ENCODE peak calls at places on chromosomes 4 and X, in nine cellular contexts. One of them, this sample, is unnamed.

GRCh38 chrX:97039363-97040029 is 155.8 kb downstream of the RPA4 start:
- DNase-seq in substantia nigra: no peak
- DNase-seq in naive thymus-derived CD4-positive, alpha-beta T cell: no peak
- DNase-seq in PC-9: no peak
- DNase-seq in ovary: peak
- DNase-seq in Peyer's patch: no peak
- DNase-seq in GM23248: peak
- DNase-seq in H9: no peak
- DNase-seq in aorta: peak
- DNase-seq in this sample: no peak

GRCh38 chr4:101707596-101707995 is 82.9 kb upstream of the BANK1 start:
- DNase-seq in substantia nigra: no peak
- DNase-seq in naive thymus-derived CD4-positive, alpha-beta T cell: no peak
- DNase-seq in PC-9: no peak
- DNase-seq in ovary: no peak
- DNase-seq in Peyer's patch: no peak
- DNase-seq in GM23248: no peak
- DNase-seq in H9: no peak
- DNase-seq in aorta: no peak
- DNase-seq in this sample: no peak

GRCh38 chrX:79559290-79559689 is 192.2 kb upstream of the ITM2A start:
- DNase-seq in substantia nigra: no peak
- DNase-seq in naive thymus-derived CD4-positive, alpha-beta T cell: no peak
- DNase-seq in PC-9: no peak
- DNase-seq in ovary: no peak
- DNase-seq in Peyer's patch: no peak
- DNase-seq in GM23248: no peak
- DNase-seq in H9: no peak
- DNase-seq in aorta: no peak
- DNase-seq in this sample: no peak

GRCh38 chr4:25100156-25100555 is 60.1 kb downstream of the SEPSECS start:
- DNase-seq in substantia nigra: no peak
- DNase-seq in naive thymus-derived CD4-positive, alpha-beta T cell: no peak
- DNase-seq in PC-9: no peak
- DNase-seq in ovary: no peak
- DNase-seq in Peyer's patch: no peak
- DNase-seq in GM23248: no peak
- DNase-seq in H9: no peak
- DNase-seq in aorta: no peak
- DNase-seq in this sample: no peak

GRCh38 chrX:9429767-9430166 is 35.1 kb upstream of the TBL1X start:
- DNase-seq in substantia nigra: no peak
- DNase-seq in naive thymus-derived CD4-positive, alpha-beta T cell: no peak
- DNase-seq in PC-9: no peak
- DNase-seq in ovary: no peak
- DNase-seq in Peyer's patch: no peak
- DNase-seq in GM23248: no peak
- DNase-seq in H9: no peak
- DNase-seq in aorta: no peak
- DNase-seq in this sample: no peak

GRCh38 chr4:77493829-77494551 is 111.6 kb upstream of the CXCL13 start:
- DNase-seq in substantia nigra: no peak
- DNase-seq in naive thymus-derived CD4-positive, alpha-beta T cell: no peak
- DNase-seq in PC-9: no peak
- DNase-seq in ovary: no peak
- DNase-seq in Peyer's patch: no peak
- DNase-seq in GM23248: peak
- DNase-seq in H9: no peak
- DNase-seq in aorta: no peak
- DNase-seq in this sample: no peak

GRCh38 chrX:21926527-21927278 is 13.8 kb upstream of the SMS start:
- DNase-seq in substantia nigra: no peak
- DNase-seq in naive thymus-derived CD4-positive, alpha-beta T cell: no peak
- DNase-seq in PC-9: peak
- DNase-seq in ovary: no peak
- DNase-seq in Peyer's patch: no peak
- DNase-seq in GM23248: peak
- DNase-seq in H9: no peak
- DNase-seq in aorta: no peak
- DNase-seq in this sample: peak

GRCh38 chr4:82358773-82359324 is 14.9 kb downstream of the HNRNPD start:
- DNase-seq in substantia nigra: no peak
- DNase-seq in naive thymus-derived CD4-positive, alpha-beta T cell: no peak
- DNase-seq in PC-9: no peak
- DNase-seq in ovary: no peak
- DNase-seq in Peyer's patch: no peak
- DNase-seq in GM23248: no peak
- DNase-seq in H9: no peak
- DNase-seq in aorta: no peak
- DNase-seq in this sample: no peak

GRCh38 chrX:2445662-2446623 is 54.8 kb downstream of the DHRSX start:
- DNase-seq in substantia nigra: no peak
- DNase-seq in naive thymus-derived CD4-positive, alpha-beta T cell: no peak
- DNase-seq in PC-9: no peak
- DNase-seq in ovary: no peak
- DNase-seq in Peyer's patch: no peak
- DNase-seq in GM23248: no peak
- DNase-seq in H9: no peak
- DNase-seq in aorta: no peak
- DNase-seq in this sample: no peak

GRCh38 chr4:26719954-26720552 is 136.2 kb downstream of the TBC1D19 start:
- DNase-seq in substantia nigra: no peak
- DNase-seq in naive thymus-derived CD4-positive, alpha-beta T cell: no peak
- DNase-seq in PC-9: no peak
- DNase-seq in ovary: no peak
- DNase-seq in Peyer's patch: no peak
- DNase-seq in GM23248: peak
- DNase-seq in H9: no peak
- DNase-seq in aorta: no peak
- DNase-seq in this sample: no peak

DNA sequence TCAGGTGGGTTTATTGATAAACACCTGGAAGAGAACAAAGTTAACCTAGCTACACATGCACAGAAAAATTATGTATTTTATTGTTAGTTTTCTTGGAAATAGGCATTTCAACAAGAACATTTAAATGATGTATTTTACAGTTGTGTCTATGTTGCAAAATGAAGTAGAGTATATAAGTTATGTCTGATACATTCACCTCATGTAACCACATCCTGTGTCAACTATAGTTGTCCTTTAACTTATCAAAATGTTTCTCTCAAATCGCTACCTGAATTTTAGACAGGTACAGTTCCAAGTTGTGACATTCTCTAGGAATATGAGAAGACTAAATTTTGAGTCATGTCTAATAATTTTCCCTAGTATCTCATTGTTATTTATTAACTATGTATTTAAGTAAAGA is 27.2 kb upstream of the TNIP3 start:
- DNase-seq in substantia nigra: no peak
- DNase-seq in naive thymus-derived CD4-positive, alpha-beta T cell: no peak
- DNase-seq in PC-9: no peak
- DNase-seq in ovary: no peak
- DNase-seq in Peyer's patch: no peak
- DNase-seq in GM23248: no peak
- DNase-seq in H9: no peak
- DNase-seq in aorta: no peak
- DNase-seq in this sample: no peak
- H3K27ac ChIP-seq in substantia nigra: no peak
- H3K27ac ChIP-seq in naive thymus-derived CD4-positive, alpha-beta T cell: peak
- H3K27ac ChIP-seq in PC-9: no peak
- H3K27ac ChIP-seq in ovary: no peak
- H3K27ac ChIP-seq in Peyer's patch: no peak
- H3K27ac ChIP-seq in GM23248: no peak
- H3K27ac ChIP-seq in H9: no peak
- H3K27ac ChIP-seq in aorta: no peak
- H3K27ac ChIP-seq in this sample: no peak

GRCh38 chr4:78561677-78562076 is 10.1 kb downstream of the ANXA3 start:
- DNase-seq in substantia nigra: no peak
- DNase-seq in naive thymus-derived CD4-positive, alpha-beta T cell: no peak
- DNase-seq in PC-9: peak
- DNase-seq in ovary: no peak
- DNase-seq in Peyer's patch: no peak
- DNase-seq in GM23248: peak
- DNase-seq in H9: no peak
- DNase-seq in aorta: no peak
- DNase-seq in this sample: no peak
- H3K27ac ChIP-seq in substantia nigra: no peak
- H3K27ac ChIP-seq in naive thymus-derived CD4-positive, alpha-beta T cell: no peak
- H3K27ac ChIP-seq in PC-9: peak
- H3K27ac ChIP-seq in ovary: no peak
- H3K27ac ChIP-seq in Peyer's patch: no peak
- H3K27ac ChIP-seq in GM23248: no peak
- H3K27ac ChIP-seq in H9: no peak
- H3K27ac ChIP-seq in aorta: peak
- H3K27ac ChIP-seq in this sample: peak

GRCh38 chrX:148380107-148380506 is 120.3 kb upstream of the AFF2 start:
- DNase-seq in substantia nigra: no peak
- DNase-seq in naive thymus-derived CD4-positive, alpha-beta T cell: no peak
- DNase-seq in PC-9: no peak
- DNase-seq in ovary: no peak
- DNase-seq in Peyer's patch: no peak
- DNase-seq in GM23248: no peak
- DNase-seq in H9: no peak
- DNase-seq in aorta: no peak
- DNase-seq in this sample: no peak

GRCh38 chrX:148382983-148383382 is 117.4 kb upstream of the AFF2 start:
- DNase-seq in substantia nigra: no peak
- DNase-seq in naive thymus-derived CD4-positive, alpha-beta T cell: no peak
- DNase-seq in PC-9: no peak
- DNase-seq in ovary: no peak
- DNase-seq in Peyer's patch: no peak
- DNase-seq in GM23248: no peak
- DNase-seq in H9: peak
- DNase-seq in aorta: no peak
- DNase-seq in this sample: no peak

GRCh38 chrX:148385471-148385870 is 114.9 kb upstream of the AFF2 start:
- DNase-seq in substantia nigra: no peak
- DNase-seq in naive thymus-derived CD4-positive, alpha-beta T cell: no peak
- DNase-seq in PC-9: no peak
- DNase-seq in ovary: no peak
- DNase-seq in Peyer's patch: no peak
- DNase-seq in GM23248: no peak
- DNase-seq in H9: no peak
- DNase-seq in aorta: no peak
- DNase-seq in this sample: no peak

GRCh38 chrX:148380614-148381561 is 119.5 kb upstream of the AFF2 start:
- DNase-seq in substantia nigra: no peak
- DNase-seq in naive thymus-derived CD4-positive, alpha-beta T cell: peak
- DNase-seq in PC-9: no peak
- DNase-seq in ovary: no peak
- DNase-seq in Peyer's patch: no peak
- DNase-seq in GM23248: peak
- DNase-seq in H9: no peak
- DNase-seq in aorta: no peak
- DNase-seq in this sample: no peak

GRCh38 chrX:148381603-148382002 is 118.8 kb upstream of the AFF2 start:
- DNase-seq in substantia nigra: no peak
- DNase-seq in naive thymus-derived CD4-positive, alpha-beta T cell: no peak
- DNase-seq in PC-9: no peak
- DNase-seq in ovary: no peak
- DNase-seq in Peyer's patch: no peak
- DNase-seq in GM23248: no peak
- DNase-seq in H9: no peak
- DNase-seq in aorta: no peak
- DNase-seq in this sample: no peak
- H3K27ac ChIP-seq in substantia nigra: no peak
- H3K27ac ChIP-seq in naive thymus-derived CD4-positive, alpha-beta T cell: peak
- H3K27ac ChIP-seq in PC-9: no peak
- H3K27ac ChIP-seq in ovary: no peak
- H3K27ac ChIP-seq in Peyer's patch: peak
- H3K27ac ChIP-seq in GM23248: no peak
- H3K27ac ChIP-seq in H9: no peak
- H3K27ac ChIP-seq in aorta: no peak
- H3K27ac ChIP-seq in this sample: no peak

GRCh38 chr4:124415206-124415605 is 297.3 kb downstream of the ANKRD50 start:
- DNase-seq in substantia nigra: no peak
- DNase-seq in naive thymus-derived CD4-positive, alpha-beta T cell: no peak
- DNase-seq in PC-9: no peak
- DNase-seq in ovary: no peak
- DNase-seq in Peyer's patch: no peak
- DNase-seq in GM23248: peak
- DNase-seq in H9: no peak
- DNase-seq in aorta: no peak
- DNase-seq in this sample: no peak
- H3K27ac ChIP-seq in substantia nigra: no peak
- H3K27ac ChIP-seq in naive thymus-derived CD4-positive, alpha-beta T cell: no peak
- H3K27ac ChIP-seq in PC-9: no peak
- H3K27ac ChIP-seq in ovary: no peak
- H3K27ac ChIP-seq in Peyer's patch: no peak
- H3K27ac ChIP-seq in GM23248: peak
- H3K27ac ChIP-seq in H9: no peak
- H3K27ac ChIP-seq in aorta: no peak
- H3K27ac ChIP-seq in this sample: no peak

GRCh38 chr4:4860803-4861591 is 1.5 kb downstream of the MSX1 start:
- DNase-seq in substantia nigra: no peak
- DNase-seq in naive thymus-derived CD4-positive, alpha-beta T cell: no peak
- DNase-seq in PC-9: no peak
- DNase-seq in ovary: no peak
- DNase-seq in Peyer's patch: no peak
- DNase-seq in GM23248: peak
- DNase-seq in H9: no peak
- DNase-seq in aorta: no peak
- DNase-seq in this sample: no peak
- H3K27ac ChIP-seq in substantia nigra: peak
- H3K27ac ChIP-seq in naive thymus-derived CD4-positive, alpha-beta T cell: no peak
- H3K27ac ChIP-seq in PC-9: no peak
- H3K27ac ChIP-seq in ovary: no peak
- H3K27ac ChIP-seq in Peyer's patch: no peak
- H3K27ac ChIP-seq in GM23248: peak
- H3K27ac ChIP-seq in H9: no peak
- H3K27ac ChIP-seq in aorta: no peak
- H3K27ac ChIP-seq in this sample: no peak

GRCh38 chrX:31199770-31200114 is 127.9 kb upstream of the FTHL17 start:
- DNase-seq in substantia nigra: no peak
- DNase-seq in naive thymus-derived CD4-positive, alpha-beta T cell: no peak
- DNase-seq in PC-9: no peak
- DNase-seq in ovary: no peak
- DNase-seq in Peyer's patch: peak
- DNase-seq in GM23248: no peak
- DNase-seq in H9: no peak
- DNase-seq in aorta: no peak
- DNase-seq in this sample: no peak
- H3K27ac ChIP-seq in substantia nigra: no peak
- H3K27ac ChIP-seq in naive thymus-derived CD4-positive, alpha-beta T cell: no peak
- H3K27ac ChIP-seq in PC-9: no peak
- H3K27ac ChIP-seq in ovary: no peak
- H3K27ac ChIP-seq in Peyer's patch: no peak
- H3K27ac ChIP-seq in GM23248: no peak
- H3K27ac ChIP-seq in H9: no peak
- H3K27ac ChIP-seq in aorta: no peak
- H3K27ac ChIP-seq in this sample: peak

GRCh38 chr4:40143926-40144508 is 52.8 kb upstream of the RHOH start:
- DNase-seq in substantia nigra: no peak
- DNase-seq in naive thymus-derived CD4-positive, alpha-beta T cell: no peak
- DNase-seq in PC-9: no peak
- DNase-seq in ovary: no peak
- DNase-seq in Peyer's patch: no peak
- DNase-seq in GM23248: no peak
- DNase-seq in H9: no peak
- DNase-seq in aorta: no peak
- DNase-seq in this sample: no peak
- H3K27ac ChIP-seq in substantia nigra: no peak
- H3K27ac ChIP-seq in naive thymus-derived CD4-positive, alpha-beta T cell: no peak
- H3K27ac ChIP-seq in PC-9: no peak
- H3K27ac ChIP-seq in ovary: no peak
- H3K27ac ChIP-seq in Peyer's patch: no peak
- H3K27ac ChIP-seq in GM23248: no peak
- H3K27ac ChIP-seq in H9: no peak
- H3K27ac ChIP-seq in aorta: no peak
- H3K27ac ChIP-seq in this sample: no peak

GRCh38 chr4:174110180-174110579 is 173.3 kb downstream of the FBXO8 start:
- DNase-seq in substantia nigra: no peak
- DNase-seq in naive thymus-derived CD4-positive, alpha-beta T cell: no peak
- DNase-seq in PC-9: no peak
- DNase-seq in ovary: no peak
- DNase-seq in Peyer's patch: no peak
- DNase-seq in GM23248: no peak
- DNase-seq in H9: no peak
- DNase-seq in aorta: no peak
- DNase-seq in this sample: no peak
- H3K27ac ChIP-seq in substantia nigra: no peak
- H3K27ac ChIP-seq in naive thymus-derived CD4-positive, alpha-beta T cell: no peak
- H3K27ac ChIP-seq in PC-9: no peak
- H3K27ac ChIP-seq in ovary: no peak
- H3K27ac ChIP-seq in Peyer's patch: no peak
- H3K27ac ChIP-seq in GM23248: no peak
- H3K27ac ChIP-seq in H9: no peak
- H3K27ac ChIP-seq in aorta: no peak
- H3K27ac ChIP-seq in this sample: no peak